ENCODE peak calls at places on chromosomes 3 and 15, in four cellular contexts. E is K562, U is A549, K is H1. N is an unnamed sample.

GRCh38 chr3:77281721-77282120 is 241.8 kb downstream of the ROBO2 start:
- DNase-seq in E (no peak), U (no peak), K (peak; percentile 67), N (no peak)

GRCh38 chr3:9779721-9780450 is 10.1 kb upstream of the CAMK1 start:
- DNase-seq in E (no peak), U (no peak), K (no peak), N (no peak)

GRCh38 chr3:39317571-39318169 is 11.8 kb upstream of the CCR8 start:
- DNase-seq in E (no peak), U (no peak), K (no peak), N (peak; percentile 95)

GRCh38 chr15:84658788-84659411 is 901 bp upstream of the NMB start:
- DNase-seq in E (no peak), U (no peak), K (no peak), N (no peak)

GRCh38 chr3:67000006-67000405 is 1.9 kb downstream of the KBTBD8 start:
- DNase-seq in E (no peak), U (no peak), K (no peak), N (no peak)

GRCh38 chr15:49227602-49228001 is 57.6 kb downstream of the GALK2 start:
- DNase-seq in E (no peak), U (no peak), K (no peak), N (no peak)

GRCh38 chr3:179432021-179432420 is 19.2 kb downstream of the GNB4 start:
- DNase-seq in E (no peak), U (no peak), K (no peak), N (no peak)

GRCh38 chr3:136193273-136194043 is 2.7 kb downstream of the MSL2 start:
- DNase-seq in E (no peak), U (no peak), K (no peak), N (no peak)

GRCh38 chr3:134039161-134039862 is 9.6 kb upstream of the SLCO2A1 start:
- DNase-seq in E (peak; percentile 24), U (no peak), K (peak; percentile 57), N (peak; percentile 40)

GRCh38 chr3:188863999-188864406 is 307.8 kb upstream of the TPRG1 start:
- DNase-seq in E (no peak), U (no peak), K (no peak), N (no peak)

GRCh38 chr3:135239485-135239884 is 444.4 kb downstream of the EPHB1 start:
- DNase-seq in E (no peak), U (no peak), K (peak; percentile 24), N (no peak)

GRCh38 chr3:81216192-81216591 is 545.3 kb downstream of the GBE1 start:
- DNase-seq in E (no peak), U (no peak), K (no peak), N (no peak)

GRCh38 chr3:12773724-12774105 is 14.7 kb upstream of the TMEM40 start:
- DNase-seq in E (no peak), U (no peak), K (no peak), N (no peak)

GRCh38 chr15:38682861-38683260 is 118.2 kb upstream of the RASGRP1 start:
- DNase-seq in E (no peak), U (no peak), K (no peak), N (no peak)

GRCh38 chr3:154428369-154429206 is 1.4 kb downstream of the GPR149 start:
- DNase-seq in E (no peak), U (no peak), K (peak; percentile 60), N (no peak)

GRCh38 chr15:90665288-90666134 is 51.6 kb upstream of the BLM start:
- DNase-seq in E (peak; percentile 80), U (peak; percentile 95), K (no peak), N (peak; percentile 21)

GRCh38 chr15:86973284-86973844 is 893.7 kb downstream of the AGBL1 start:
- DNase-seq in E (no peak), U (no peak), K (no peak), N (no peak)

GRCh38 chr15:90619468-90619867 is 89.7 kb downstream of the CRTC3 start:
- DNase-seq in E (no peak), U (no peak), K (no peak), N (no peak)

DNA sequence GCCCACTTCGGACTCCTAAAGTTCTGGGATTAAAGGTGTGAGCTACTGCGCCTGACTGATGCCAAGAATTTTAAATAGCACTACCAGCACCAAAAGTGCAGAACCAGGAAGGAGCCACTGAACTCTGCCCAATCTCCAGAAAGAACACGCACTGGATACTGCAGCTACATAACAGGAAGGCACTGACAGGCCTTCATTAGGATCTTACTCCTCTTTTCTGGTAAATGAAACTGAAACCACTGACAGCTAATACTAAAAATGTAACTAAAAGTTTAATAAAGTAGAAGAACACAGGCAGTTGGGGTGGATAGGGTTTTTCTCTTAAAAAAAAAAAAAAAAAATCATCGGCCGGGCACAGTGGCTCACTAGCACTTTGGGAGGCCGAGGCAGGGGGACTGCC is 74.1 kb upstream of the CHRM5 start:
- DNase-seq in E (no peak), U (no peak), K (no peak), N (no peak)
- TF ChIP-seq MAFK in E (no peak), U (no peak), K (no peak), N (no peak)

GRCh38 chr3:52254608-52255007 is 9.0 kb downstream of the PPM1M start:
- DNase-seq in E (no peak), U (no peak), K (no peak), N (no peak)

GRCh38 chr3:52250122-52250521 is 4.6 kb downstream of the PPM1M start:
- DNase-seq in E (no peak), U (no peak), K (no peak), N (no peak)

GRCh38 chr3:52256622-52257021 is 11.1 kb downstream of the PPM1M start:
- DNase-seq in E (no peak), U (no peak), K (no peak), N (no peak)

GRCh38 chr3:52249683-52250082 is 4.1 kb downstream of the PPM1M start:
- DNase-seq in E (no peak), U (no peak), K (no peak), N (no peak)

GRCh38 chr3:52253314-52254260 is 8.0 kb downstream of the PPM1M start:
- DNase-seq in E (no peak), U (no peak), K (no peak), N (no peak)
- TF ChIP-seq KDM1A in E (no peak), U (no peak), K (no peak), N (no peak)

DNA sequence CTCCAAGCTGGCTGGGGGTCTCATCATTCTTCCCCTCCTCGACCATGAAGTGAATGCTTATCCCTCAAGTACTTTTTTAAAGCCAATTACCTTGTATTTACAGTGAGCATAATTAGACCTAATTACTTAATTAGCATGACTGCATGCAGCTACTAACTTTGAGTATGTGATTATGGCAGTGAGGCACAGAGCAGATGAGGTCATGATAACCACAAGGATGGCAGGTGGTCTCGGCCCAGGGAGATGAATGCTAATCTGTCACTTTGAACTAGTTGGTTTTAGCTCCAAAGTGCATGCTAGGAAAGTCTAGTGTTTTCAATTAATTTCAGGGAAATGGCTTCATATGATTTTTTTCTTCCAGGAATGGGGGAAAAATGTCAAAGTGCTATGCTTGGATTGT is 233.8 kb downstream of the NTRK3 start:
- DNase-seq in E (no peak), U (no peak), K (no peak), N (no peak)
- TF ChIP-seq HDAC2 in E (no peak), U (no peak), K (no peak), N (no peak)

GRCh38 chr15:66152650-66153049 is 100.9 kb downstream of the MEGF11 start:
- DNase-seq in E (no peak), U (no peak), K (no peak), N (no peak)

GRCh38 chr15:66154581-66154980 is 99.0 kb downstream of the MEGF11 start:
- DNase-seq in E (no peak), U (no peak), K (no peak), N (no peak)

GRCh38 chr15:66153549-66154415 is 99.8 kb downstream of the MEGF11 start:
- DNase-seq in E (no peak), U (no peak), K (no peak), N (no peak)

GRCh38 chr15:66149871-66150270 is 103.7 kb downstream of the MEGF11 start:
- DNase-seq in E (no peak), U (no peak), K (no peak), N (no peak)

GRCh38 chr15:66151809-66152208 is 101.7 kb downstream of the MEGF11 start:
- DNase-seq in E (no peak), U (no peak), K (no peak), N (no peak)
- TF ChIP-seq MAFK in E (no peak), U (no peak), K (no peak), N (no peak)

GRCh38 chr3:183513046-183513706 is 42.3 kb downstream of the KLHL6 start:
- DNase-seq in E (no peak), U (no peak), K (no peak), N (no peak)
- TF ChIP-seq KDM1A in E (no peak), U (no peak), K (no peak), N (no peak)

GRCh38 chr3:47283193-47283537 is 421 bp downstream of the KLHL18 start:
- DNase-seq in E (no peak), U (peak; percentile 13), K (no peak), N (no peak)
- TF ChIP-seq HDAC2 in E (no peak), U (no peak), K (no peak), N (no peak)

GRCh38 chr3:171393032-171393744 is 67.0 kb downstream of the TNIK start:
- DNase-seq in E (no peak), U (no peak), K (no peak), N (peak; percentile 39)
- TF ChIP-seq MAFK in E (no peak), U (no peak), K (no peak), N (no peak)

N was measured in HepG2.